ENCODE peak calls at places on chromosomes 11 and 22, in six cellular contexts. S is fibroblast of lung; M is dorsolateral prefrontal cortex; Q is CD8-positive, alpha-beta T cell; I is caudate nucleus; T is iPS DF 6.9. J is an unnamed sample.
A peak's percentile ranks its signal among the peaks of the same experiment; 100 is the strongest.

GRCh38 chr22:17159504-17159951 is 451 bp upstream of the HDHD5 start:
- DNase-seq in S (peak; percentile 38), M (peak; percentile 75), Q (peak; percentile 14), I (peak; percentile 82), T (no peak), J (peak; percentile 50)

GRCh38 chr11:69704508-69705245 is 855 bp upstream of the FGF19 start:
- DNase-seq in S (no peak), M (no peak), Q (no peak), I (no peak), T (no peak), J (no peak)

GRCh38 chr11:24239016-24239720 is 257.7 kb upstream of the LUZP2 start:
- DNase-seq in S (peak; percentile 81), M (no peak), Q (no peak), I (peak; percentile 6), T (no peak), J (no peak)

GRCh38 chr11:57303990-57304579 is 20.7 kb downstream of the TNKS1BP1 start:
- DNase-seq in S (peak; percentile 58), M (no peak), Q (no peak), I (no peak), T (no peak), J (no peak)

GRCh38 chr11:100681064-100681502 is 6.0 kb upstream of the ARHGAP42 start:
- DNase-seq in S (peak; percentile 56), M (no peak), Q (no peak), I (no peak), T (no peak), J (no peak)

GRCh38 chr11:19740586-19740985 is 27.9 kb downstream of the NAV2 start:
- DNase-seq in S (no peak), M (no peak), Q (no peak), I (no peak), T (no peak), J (no peak)

GRCh38 chr22:47793304-47794101 is 1031.1 kb downstream of the TBC1D22A start:
- DNase-seq in S (no peak), M (no peak), Q (no peak), I (no peak), T (no peak), J (no peak)

GRCh38 chr11:72703281-72704008 is 29.2 kb upstream of the PDE2A start:
- DNase-seq in S (peak; percentile 83), M (no peak), Q (no peak), I (peak; percentile 17), T (no peak), J (no peak)

GRCh38 chr22:27919943-27920755 is 1.1 kb upstream of the PITPNB start:
- DNase-seq in S (peak; percentile 83), M (no peak), Q (no peak), I (no peak), T (peak; percentile 27), J (no peak)

GRCh38 chr11:69839516-69839915 is 20.3 kb upstream of the FGF3 start:
- DNase-seq in S (no peak), M (no peak), Q (no peak), I (no peak), T (no peak), J (no peak)

GRCh38 chr11:6596237-6596877 is 7.1 kb downstream of the RRP8 start:
- DNase-seq in S (no peak), M (no peak), Q (no peak), I (peak; percentile 43), T (no peak), J (no peak)

GRCh38 chr11:299081-299891 is at the start of gene IFITM5:
- DNase-seq in S (no peak), M (no peak), Q (no peak), I (no peak), T (no peak), J (no peak)

GRCh38 chr11:107563702-107564101 is 1.8 kb downstream of the ALKBH8 start:
- DNase-seq in S (peak; percentile 69), M (no peak), Q (no peak), I (peak; percentile 10), T (no peak), J (no peak)

GRCh38 chr22:31302021-31302420 is 9.7 kb upstream of the PIK3IP1 start:
- DNase-seq in S (no peak), M (no peak), Q (no peak), I (no peak), T (no peak), J (no peak)

GRCh38 chr11:124612567-124613245 is 1.5 kb downstream of the PANX3 start:
- DNase-seq in S (no peak), M (no peak), Q (no peak), I (no peak), T (no peak), J (no peak)

GRCh38 chr11:131195801-131196517 is 174.5 kb upstream of the NTM start:
- DNase-seq in S (peak; percentile 50), M (no peak), Q (no peak), I (peak; percentile 18), T (no peak), J (no peak)

GRCh38 chr22:28172948-28173360 is 253.9 kb upstream of the PITPNB start:
- DNase-seq in S (no peak), M (no peak), Q (no peak), I (no peak), T (no peak), J (no peak)

GRCh38 chr22:45306139-45306538 is 3.6 kb upstream of the FAM118A start:
- DNase-seq in S (no peak), M (no peak), Q (no peak), I (no peak), T (no peak), J (no peak)

GRCh38 chr22:36736701-36737320 is 33.3 kb upstream of the CACNG2 start:
- DNase-seq in S (no peak), M (no peak), Q (no peak), I (no peak), T (no peak), J (no peak)

GRCh38 chr22:36731916-36732315 is 28.4 kb upstream of the CACNG2 start:
- DNase-seq in S (no peak), M (no peak), Q (no peak), I (no peak), T (no peak), J (no peak)

GRCh38 chr22:36733271-36733670 is 29.7 kb upstream of the CACNG2 start:
- DNase-seq in S (no peak), M (no peak), Q (no peak), I (no peak), T (no peak), J (no peak)

GRCh38 chr22:36732609-36733008 is 29.1 kb upstream of the CACNG2 start:
- DNase-seq in S (no peak), M (no peak), Q (no peak), I (no peak), T (no peak), J (no peak)

GRCh38 chr22:36734171-36735058 is 30.9 kb upstream of the CACNG2 start:
- DNase-seq in S (peak; percentile 21), M (peak; percentile 77), Q (no peak), I (no peak), T (no peak), J (no peak)
- H3K27ac ChIP-seq in S (no peak overlapping the region), M (no peak overlapping the region), Q (no peak overlapping the region), I (no peak overlapping the region), T (no peak overlapping the region), J (no peak overlapping the region)

GRCh38 chr11:10380921-10381320 is 74.1 kb upstream of the AMPD3 start:
- DNase-seq in S (no peak), M (no peak), Q (no peak), I (no peak), T (no peak), J (no peak)

GRCh38 chr11:10379433-10379832 is 74.6 kb downstream of the ADM start:
- DNase-seq in S (peak; percentile 63), M (no peak), Q (no peak), I (no peak), T (no peak), J (no peak)

GRCh38 chr11:10379022-10379421 is 74.1 kb downstream of the ADM start:
- DNase-seq in S (peak; percentile 45), M (no peak), Q (no peak), I (no peak), T (no peak), J (no peak)

GRCh38 chr11:10378362-10378761 is 73.5 kb downstream of the ADM start:
- DNase-seq in S (no peak), M (no peak), Q (no peak), I (no peak), T (no peak), J (no peak)

DNA sequence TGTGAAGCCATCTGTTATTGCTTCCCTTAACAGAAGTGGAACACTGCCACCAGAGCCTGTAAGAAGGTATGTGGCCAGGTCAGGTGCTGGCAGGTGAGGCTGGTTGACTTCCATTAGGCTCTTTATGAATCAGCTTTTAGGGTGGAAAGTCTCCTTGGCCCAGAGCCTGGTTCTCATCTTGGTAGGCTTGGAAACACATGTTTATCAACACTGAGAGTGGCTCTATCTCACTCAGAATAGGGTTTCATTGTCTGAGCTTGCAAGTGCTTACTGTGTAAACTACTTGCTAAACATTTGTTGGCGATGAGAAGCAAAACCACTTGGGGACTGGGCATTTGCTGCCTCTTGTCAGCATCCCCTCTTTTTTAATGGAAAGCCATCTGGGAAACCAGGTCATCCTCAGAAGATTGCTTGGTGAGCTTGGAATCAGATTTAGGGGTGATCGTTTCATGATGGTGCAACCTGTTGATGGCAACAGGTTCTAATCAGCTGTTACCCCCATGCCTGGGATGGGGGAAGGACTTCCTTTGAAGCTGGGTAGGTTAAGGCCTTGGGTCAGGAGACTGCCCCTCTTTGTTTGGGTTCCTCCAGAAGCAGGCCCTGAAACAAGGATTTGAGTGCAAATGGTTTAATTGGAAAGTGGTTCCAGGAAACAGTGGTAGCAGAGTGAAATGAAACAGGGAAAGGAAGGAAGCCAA is 75.0 kb upstream of the AMPD3 start:
- DNase-seq in S (no peak), M (no peak), Q (no peak), I (no peak), T (no peak), J (no peak)
- H3K27ac ChIP-seq in S (peak overlapping the region; percentile 66), M (no peak overlapping the region), Q (no peak overlapping the region), I (no peak overlapping the region), T (no peak overlapping the region), J (no peak overlapping the region)

DNA sequence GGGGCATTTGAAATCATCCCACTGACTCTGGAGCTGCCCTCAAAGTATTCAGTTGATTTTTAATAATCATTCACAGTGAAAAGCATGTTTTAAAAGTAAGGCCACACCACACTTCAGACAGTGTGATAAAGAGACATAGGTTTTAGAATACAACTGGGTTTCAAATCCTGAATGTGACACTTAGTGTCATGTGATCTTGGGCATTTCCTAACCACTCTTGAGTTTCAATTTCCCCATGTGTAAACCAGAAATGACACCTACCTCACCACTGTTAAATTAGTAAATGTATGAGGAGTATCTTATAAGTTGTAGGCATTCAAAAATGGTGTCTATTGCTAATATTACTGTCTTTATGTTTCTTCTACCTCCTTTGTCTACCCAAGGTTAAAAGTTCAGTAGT is 5.4 kb downstream of the TMEM123 start:
- DNase-seq in S (no peak), M (no peak), Q (no peak), I (no peak), T (no peak), J (no peak)
- H3K27ac ChIP-seq in S (no peak overlapping the region), M (no peak overlapping the region), Q (no peak overlapping the region), I (peak overlapping the region; percentile 14), T (no peak overlapping the region), J (no peak overlapping the region)

GRCh38 chr22:38069372-38070249 is 12.4 kb downstream of the PICK1 start:
- DNase-seq in S (peak; percentile 42), M (peak; percentile 93), Q (no peak), I (peak; percentile 80), T (no peak), J (peak; percentile 69)
- H3K27ac ChIP-seq in S (no peak overlapping the region), M (peak overlapping the region; percentile 96), Q (no peak overlapping the region), I (peak overlapping the region; percentile 94), T (no peak overlapping the region), J (peak overlapping the region; percentile 76)

GRCh38 chr11:47924184-47924671 is 56.1 kb upstream of the PTPRJ start:
- DNase-seq in S (peak; percentile 27), M (no peak), Q (no peak), I (no peak), T (no peak), J (no peak)
- H3K27ac ChIP-seq in S (peak overlapping the region; percentile 20), M (no peak overlapping the region), Q (no peak overlapping the region), I (no peak overlapping the region), T (no peak overlapping the region), J (no peak overlapping the region)

J was measured in substantia nigra.